ENCODE peak calls at places on chromosomes 7 and 10, in nine cellular contexts. U is mammary epithelial cell, W is GM12878, X is neural progenitor cell, H is IMR-90, M is K562, G is H9, B is HepG2, Z is mesenchymal stem cell. A is an unnamed sample.

GRCh38 chr7:157818701-157819516 is 482.1 kb downstream of the DNAJB6 start:
- DNase-seq in U (no peak), W (no peak), X (peak; percentile 36), H (no peak), M (no peak), G (no peak), B (no peak), Z (no peak), A (no peak)

GRCh38 chr10:69383485-69384089 is 33.1 kb downstream of the TACR2 start:
- DNase-seq in U (no peak), W (no peak), X (no peak), H (peak; percentile 84), M (no peak), G (no peak), B (peak; percentile 13), Z (peak; percentile 78), A (no peak)

GRCh38 chr7:137895301-137896201 is 48.8 kb upstream of the DGKI start:
- DNase-seq in U (no peak), W (peak; percentile 72), X (no peak), H (no peak), M (no peak), G (no peak), B (no peak), Z (no peak), A (no peak)

GRCh38 chr7:1531979-1532455 is 1.5 kb downstream of the MAFK start:
- DNase-seq in U (no peak), W (no peak), X (no peak), H (no peak), M (no peak), G (no peak), B (no peak), Z (no peak), A (no peak)

GRCh38 chr10:99711129-99711719 is 20.7 kb downstream of the COX15 start:
- DNase-seq in U (peak; percentile 34), W (peak; percentile 15), X (peak; percentile 52), H (peak; percentile 80), M (peak; percentile 29), G (no peak), B (peak; percentile 51), Z (peak; percentile 65), A (peak; percentile 84)

GRCh38 chr7:44307301-44307900 is 18.0 kb downstream of the CAMK2B start:
- DNase-seq in U (peak; percentile 33), W (no peak), X (peak; percentile 63), H (peak; percentile 19), M (no peak), G (peak; percentile 65), B (peak; percentile 16), Z (peak; percentile 55), A (peak; percentile 44)

GRCh38 chr10:50740351-50740688 is 584 bp downstream of the ASAH2B start:
- DNase-seq in U (peak; percentile 68), W (peak; percentile 2), X (peak; percentile 6), H (peak; percentile 82), M (no peak), G (no peak), B (peak; percentile 15), Z (peak; percentile 88), A (peak; percentile 52)

GRCh38 chr7:39948375-39948774 is 1.7 kb upstream of the CDK13 start:
- DNase-seq in U (no peak), W (no peak), X (no peak), H (no peak), M (peak; percentile 20), G (no peak), B (no peak), Z (no peak), A (peak; percentile 64)

GRCh38 chr7:70417061-70417655 is 714.8 kb upstream of the GALNT17 start:
- DNase-seq in U (no peak), W (no peak), X (peak; percentile 24), H (no peak), M (no peak), G (peak; percentile 59), B (no peak), Z (no peak), A (peak; percentile 86)

DNA sequence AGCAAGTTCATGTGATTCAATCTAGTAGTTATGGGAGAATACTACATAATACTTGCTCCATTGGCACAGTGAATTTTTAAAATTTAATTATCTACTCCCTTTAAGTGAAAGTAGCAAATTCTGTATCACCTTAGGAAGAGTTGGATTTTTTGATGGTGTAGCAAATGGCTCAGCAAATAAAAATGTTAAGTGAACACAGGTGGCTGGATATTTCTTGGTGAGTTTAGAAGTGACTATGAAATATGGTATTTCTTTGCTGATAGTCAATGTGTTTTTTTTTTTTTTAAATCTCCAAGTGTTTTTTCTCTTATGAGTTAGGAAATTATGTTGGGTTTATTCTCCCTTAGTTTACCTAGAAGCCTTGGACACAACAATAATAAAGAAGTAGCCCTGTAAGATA is 67.8 kb downstream of the CREM start:
- DNase-seq in U (no peak), W (no peak), X (no peak), H (peak; percentile 34), M (no peak), G (no peak), B (no peak), Z (no peak), A (no peak)
- H3K4me2 ChIP-seq in U (no peak overlapping the region), W (no peak overlapping the region), X (no peak overlapping the region), H (no peak overlapping the region), M (no peak overlapping the region), G (no peak overlapping the region), B (no peak overlapping the region), Z (no peak overlapping the region), A (peak overlapping the region; percentile 88)

GRCh38 chr7:135793841-135794240 is 45.2 kb upstream of the FAM180A start:
- DNase-seq in U (no peak), W (no peak), X (no peak), H (no peak), M (no peak), G (no peak), B (no peak), Z (no peak), A (no peak)

GRCh38 chr7:135792334-135792733 is 43.7 kb upstream of the FAM180A start:
- DNase-seq in U (no peak), W (no peak), X (no peak), H (no peak), M (no peak), G (no peak), B (no peak), Z (no peak), A (no peak)

GRCh38 chr7:135798104-135798503 is 49.5 kb upstream of the FAM180A start:
- DNase-seq in U (no peak), W (no peak), X (no peak), H (no peak), M (no peak), G (no peak), B (no peak), Z (no peak), A (no peak)

GRCh38 chr7:135792866-135793265 is 44.3 kb upstream of the FAM180A start:
- DNase-seq in U (no peak), W (no peak), X (no peak), H (no peak), M (no peak), G (no peak), B (no peak), Z (no peak), A (no peak)

GRCh38 chr7:135795846-135796570 is 47.4 kb upstream of the FAM180A start:
- DNase-seq in U (peak; percentile 39), W (no peak), X (no peak), H (no peak), M (no peak), G (no peak), B (no peak), Z (no peak), A (no peak)
- H3K4me2 ChIP-seq in U (peak overlapping the region; percentile 46), W (no peak overlapping the region), X (no peak overlapping the region), H (no peak overlapping the region), M (no peak overlapping the region), G (no peak overlapping the region), B (no peak overlapping the region), Z (no peak overlapping the region), A (no peak overlapping the region)

DNA sequence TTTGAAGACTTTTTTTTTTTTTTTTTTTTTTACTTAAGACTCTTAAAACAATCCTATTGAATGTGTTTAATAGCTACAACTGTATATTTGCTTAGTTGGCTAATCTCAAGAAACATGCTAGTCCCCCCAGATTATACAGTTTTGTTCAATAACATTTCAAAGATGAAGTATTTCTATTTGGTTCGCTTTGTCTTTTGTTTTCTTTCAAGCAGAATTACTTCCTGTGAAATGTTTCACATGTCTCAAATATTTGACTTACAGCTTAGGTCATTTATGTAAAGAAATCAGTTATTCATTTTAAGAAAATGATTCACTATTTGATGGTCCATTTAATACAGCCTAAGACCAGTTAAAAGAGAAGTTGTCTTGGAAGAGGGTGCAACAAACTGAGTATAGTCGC is 12.8 kb upstream of the LAMB1 start:
- DNase-seq in U (no peak), W (no peak), X (no peak), H (no peak), M (no peak), G (no peak), B (peak; percentile 80), Z (no peak), A (no peak)
- H3K4me2 ChIP-seq in U (no peak overlapping the region), W (no peak overlapping the region), X (no peak overlapping the region), H (no peak overlapping the region), M (no peak overlapping the region), G (no peak overlapping the region), B (no peak overlapping the region), Z (no peak overlapping the region), A (no peak overlapping the region)

GRCh38 chr10:15166325-15166724 is 2.2 kb downstream of the NMT2 start:
- DNase-seq in U (no peak), W (no peak), X (peak; percentile 5), H (peak; percentile 31), M (no peak), G (no peak), B (no peak), Z (no peak), A (no peak)
- H3K4me2 ChIP-seq in U (peak overlapping the region; percentile 91), W (peak overlapping the region; percentile 82), X (peak overlapping the region; percentile 91), H (no peak overlapping the region), M (no peak overlapping the region), G (no peak overlapping the region), B (peak overlapping the region; percentile 77), Z (peak overlapping the region; percentile 79), A (no peak overlapping the region)

DNA sequence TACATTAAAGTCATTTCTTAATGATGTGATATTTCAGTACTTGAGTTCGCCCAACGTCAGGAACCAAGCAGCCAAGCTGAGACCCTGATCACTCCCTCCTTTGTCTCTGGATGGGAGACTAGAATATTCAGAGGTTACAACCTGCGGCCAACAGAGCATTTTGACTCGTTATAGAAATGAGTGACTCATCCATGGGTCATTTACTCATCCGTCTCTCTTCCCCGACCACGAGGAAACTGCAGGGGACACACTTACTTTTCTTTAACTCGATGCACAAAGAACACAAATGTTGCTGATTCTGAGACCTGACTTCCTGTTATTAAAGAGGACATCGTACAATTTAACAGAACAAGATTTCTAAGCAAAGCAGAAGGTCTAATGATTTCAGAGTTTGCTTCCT is 343.3 kb downstream of the FRMD4A start:
- DNase-seq in U (peak; percentile 71), W (peak; percentile 50), X (no peak), H (peak; percentile 91), M (no peak), G (no peak), B (no peak), Z (peak; percentile 80), A (no peak)
- H3K4me2 ChIP-seq in U (no peak overlapping the region), W (no peak overlapping the region), X (no peak overlapping the region), H (peak overlapping the region; percentile 59), M (no peak overlapping the region), G (no peak overlapping the region), B (no peak overlapping the region), Z (no peak overlapping the region), A (no peak overlapping the region)

A was measured in Karpas-422.